ENCODE peak calls at places on chromosomes 3 and 15, in four cellular contexts. T is psoas muscle, G is fibroblast of lung, P is GM23338. M is an unnamed sample. For H3K36me3, the result is how much of the 10 kb centered on the place peaks cover.

GRCh38 chr3:185309309-185309708 is 53.6 kb upstream of the MAP3K13 start:
- DNase-seq in T (no peak), G (no peak), P (no peak), M (no peak)

GRCh38 chr15:77826006-77826695 is 193.4 kb upstream of the LINGO1 start:
- DNase-seq in T (peak), G (no peak), P (no peak), M (no peak)

GRCh38 chr15:88920186-88920891 is 7.2 kb upstream of the MFGE8 start:
- DNase-seq in T (no peak), G (peak), P (no peak), M (no peak)

GRCh38 chr15:96333194-96334016 is 2.9 kb downstream of the NR2F2 start:
- DNase-seq in T (peak), G (peak), P (peak), M (no peak)

GRCh38 chr3:39108309-39108708 is 829 bp downstream of the TTC21A start:
- DNase-seq in T (no peak), G (no peak), P (no peak), M (no peak)

GRCh38 chr15:59074607-59075006 is 30.3 kb upstream of the CCNB2 start:
- DNase-seq in T (no peak), G (no peak), P (no peak), M (no peak)

GRCh38 chr3:129425213-129425612 is 3.2 kb downstream of the EFCAB12 start:
- DNase-seq in T (no peak), G (no peak), P (peak), M (no peak)

GRCh38 chr15:67185621-67186225 is 68.7 kb downstream of the AAGAB start:
- DNase-seq in T (peak), G (peak), P (no peak), M (no peak)

GRCh38 chr3:11818033-11818432 is 28.7 kb downstream of the TAMM41 start:
- DNase-seq in T (no peak), G (peak), P (no peak), M (no peak)

GRCh38 chr3:11820540-11821041 is 26.1 kb downstream of the TAMM41 start:
- DNase-seq in T (no peak), G (peak), P (peak), M (no peak)

DNA sequence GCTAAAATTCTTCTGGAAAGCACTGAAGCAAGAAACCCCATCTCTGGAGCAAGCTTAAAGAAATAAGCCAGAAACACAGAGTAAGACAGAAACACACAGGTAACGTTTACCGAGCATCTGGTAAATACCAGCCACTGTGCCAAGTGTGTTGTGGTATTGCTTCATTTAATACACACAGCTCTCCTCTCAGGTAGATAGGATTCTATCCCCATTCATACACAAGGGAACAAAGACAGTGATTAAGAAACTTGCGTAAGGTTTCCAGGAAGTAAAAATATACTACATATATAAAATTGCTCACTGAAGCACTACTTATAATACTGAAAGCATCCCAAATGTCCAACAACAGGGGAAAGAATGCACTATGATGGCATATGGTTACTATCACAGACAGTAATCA is 27.5 kb downstream of the TAMM41 start:
- DNase-seq in T (no peak), G (no peak), P (no peak), M (no peak)
- H3K36me3 ChIP-seq in T (half or more), G (under half), P (under half), M (under half)

GRCh38 chr3:169825316-169825715 is 12.6 kb upstream of the LRRC34 start:
- DNase-seq in T (no peak), G (peak), P (no peak), M (no peak)

GRCh38 chr3:169822540-169822939 is 9.8 kb upstream of the LRRC34 start:
- DNase-seq in T (no peak), G (no peak), P (no peak), M (no peak)

GRCh38 chr3:169822091-169822490 is 9.4 kb upstream of the LRRC34 start:
- DNase-seq in T (no peak), G (no peak), P (no peak), M (no peak)

GRCh38 chr3:169818330-169818729 is 5.6 kb upstream of the LRRC34 start:
- DNase-seq in T (no peak), G (peak), P (no peak), M (no peak)

DNA sequence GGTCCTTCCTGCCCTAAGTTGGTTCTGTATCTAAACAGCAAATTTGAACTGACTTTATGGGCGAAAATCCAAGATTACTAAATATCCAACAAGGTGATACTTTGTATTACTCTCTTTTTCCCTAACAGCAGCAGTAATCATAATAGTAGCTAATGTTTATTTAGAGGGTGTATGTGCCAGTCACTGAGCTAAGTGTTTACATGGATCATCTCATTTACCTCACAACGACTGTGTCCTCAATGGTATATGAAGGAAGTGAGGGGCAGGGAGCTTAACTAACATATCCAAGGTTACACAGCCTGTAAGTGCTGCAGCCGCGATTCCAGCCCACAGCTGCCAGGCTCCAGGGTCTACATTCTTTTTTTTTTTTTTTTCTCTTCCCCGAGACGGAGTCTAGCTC is 10.3 kb upstream of the LRRC34 start:
- DNase-seq in T (no peak), G (no peak), P (no peak), M (no peak)
- H3K36me3 ChIP-seq in T (under half), G (under half), P (under half), M (under half)

GRCh38 chr3:172372895-172373294 is 75.4 kb downstream of the GHSR start:
- DNase-seq in T (no peak), G (no peak), P (no peak), M (no peak)

GRCh38 chr3:172376402-172376801 is 71.9 kb downstream of the GHSR start:
- DNase-seq in T (no peak), G (no peak), P (no peak), M (no peak)

GRCh38 chr3:172371544-172371943 is 76.7 kb downstream of the GHSR start:
- DNase-seq in T (peak), G (no peak), P (no peak), M (no peak)

GRCh38 chr3:172375206-172375850 is 72.9 kb downstream of the GHSR start:
- DNase-seq in T (no peak), G (no peak), P (no peak), M (no peak)

GRCh38 chr3:172373912-172374311 is 74.3 kb downstream of the GHSR start:
- DNase-seq in T (no peak), G (no peak), P (no peak), M (no peak)
- H3K36me3 ChIP-seq in T (under half), G (under half), P (under half), M (under half)

GRCh38 chr3:149271669-149272068 is 50.0 kb upstream of the CP start:
- DNase-seq in T (no peak), G (no peak), P (no peak), M (no peak)
- H3K36me3 ChIP-seq in T (under half), G (under half), P (under half), M (under half)

GRCh38 chr3:187255314-187255713 is 36.2 kb downstream of the MASP1 start:
- DNase-seq in T (no peak), G (no peak), P (no peak), M (no peak)
- H3K36me3 ChIP-seq in T (under half), G (under half), P (under half), M (under half)

DNA sequence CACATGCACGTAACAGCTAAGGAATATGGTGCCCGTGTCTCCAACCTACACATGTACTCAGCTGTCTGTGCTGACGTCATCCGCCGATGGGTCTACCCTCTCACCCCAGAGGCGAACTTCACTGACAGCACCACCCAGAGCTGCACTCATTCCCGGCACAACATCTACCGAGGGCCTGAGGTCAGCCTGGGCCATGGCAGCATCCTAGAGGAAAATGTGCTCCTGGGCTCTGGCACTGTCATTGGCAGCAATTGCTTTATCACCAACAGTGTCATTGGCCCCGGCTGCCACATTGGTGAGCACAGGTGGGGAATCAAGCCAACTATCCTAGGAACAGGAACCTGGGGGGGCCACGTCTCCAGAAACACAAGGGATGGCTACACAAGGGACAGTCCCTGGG is 5.3 kb downstream of the EIF2B5 start:
- DNase-seq in T (no peak), G (no peak), P (no peak), M (no peak)
- H3K36me3 ChIP-seq in T (half or more), G (under half), P (under half), M (half or more)

GRCh38 chr3:73832426-73832825 is 207.7 kb upstream of the PDZRN3 start:
- DNase-seq in T (no peak), G (no peak), P (no peak), M (no peak)

GRCh38 chr3:73827658-73828313 is 203.0 kb upstream of the PDZRN3 start:
- DNase-seq in T (no peak), G (no peak), P (no peak), M (no peak)

GRCh38 chr3:73827204-73827603 is 202.5 kb upstream of the PDZRN3 start:
- DNase-seq in T (no peak), G (no peak), P (no peak), M (no peak)
- H3K36me3 ChIP-seq in T (under half), G (under half), P (under half), M (under half)

GRCh38 chr3:127796045-127796720 is 26.1 kb downstream of the MGLL start:
- DNase-seq in T (peak), G (no peak), P (no peak), M (no peak)

GRCh38 chr3:127792664-127793292 is 29.5 kb downstream of the MGLL start:
- DNase-seq in T (peak), G (peak), P (no peak), M (no peak)

GRCh38 chr3:127794402-127794801 is 27.9 kb downstream of the MGLL start:
- DNase-seq in T (no peak), G (no peak), P (no peak), M (no peak)

GRCh38 chr3:127796751-127797150 is 25.6 kb downstream of the MGLL start:
- DNase-seq in T (peak), G (no peak), P (no peak), M (no peak)

GRCh38 chr3:127794972-127795371 is 27.3 kb downstream of the MGLL start:
- DNase-seq in T (no peak), G (no peak), P (no peak), M (no peak)
- H3K36me3 ChIP-seq in T (under half), G (under half), P (under half), M (under half)

DNA sequence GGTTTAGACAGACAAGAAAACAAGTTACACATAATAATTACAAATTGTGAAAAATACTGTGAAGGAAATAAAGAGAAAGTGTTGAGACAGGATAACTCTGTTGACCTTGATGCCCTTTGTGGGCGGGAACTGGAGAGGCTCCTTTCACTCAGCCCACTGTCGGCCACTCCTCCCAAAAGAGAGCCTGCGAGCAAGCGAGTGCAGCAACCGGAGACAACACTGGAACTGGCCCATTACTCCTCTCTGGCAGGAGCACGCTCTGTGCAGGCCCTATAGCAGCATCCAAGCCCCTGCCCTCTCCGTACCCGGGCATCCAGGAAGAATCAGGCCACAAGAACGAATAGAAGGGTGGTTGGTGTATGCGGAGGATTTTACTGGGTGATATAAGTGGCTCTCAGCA is 16.2 kb upstream of the DUT start:
- DNase-seq in T (no peak), G (no peak), P (peak), M (no peak)
- H3K36me3 ChIP-seq in T (under half), G (under half), P (under half), M (under half)

GRCh38 chr15:74024687-74025086 is 30.2 kb downstream of the PML start:
- DNase-seq in T (no peak), G (no peak), P (no peak), M (no peak)
- H3K36me3 ChIP-seq in T (half or more), G (under half), P (under half), M (under half)